ENCODE peak calls at places on chromosomes 11 and 22, in seven cellular contexts. P, N, Z, Y, D, O and I are unnamed samples.

GRCh38 chr11:34104680-34105078 is 750 bp upstream of the NAT10 start:
- DNase-seq in N (no peak), O (no peak), Z (no peak), Y (no peak), D (no peak), P (no peak), I (no peak)

GRCh38 chr22:45548991-45549736 is 46.5 kb downstream of the FBLN1 start:
- DNase-seq in N (no peak), O (no peak), D (peak), Z (peak), Y (peak), P (peak), I (no peak)

GRCh38 chr11:75271730-75272129 is 31.2 kb downstream of the TPBGL start:
- DNase-seq in D (no peak), P (no peak), Y (no peak), O (peak), Z (no peak), N (no peak), I (no peak)

GRCh38 chr11:10993640-10994039 is 135.8 kb upstream of the ZBED5 start:
- DNase-seq in O (no peak), D (no peak), Z (no peak), P (no peak), Y (no peak), N (no peak), I (no peak)

GRCh38 chr11:14625804-14626203 is 17.8 kb upstream of the PDE3B start:
- DNase-seq in Z (no peak), O (no peak), D (no peak), P (no peak), Y (no peak), N (no peak), I (no peak)

GRCh38 chr11:72773291-72773690 is 20.6 kb downstream of the STARD10 start:
- DNase-seq in D (peak), O (no peak), N (no peak), Y (no peak), Z (no peak), P (peak), I (peak)

GRCh38 chr11:71434576-71435130 is 13.5 kb downstream of the DHCR7 start:
- DNase-seq in O (no peak), Y (no peak), N (no peak), P (no peak), Z (no peak), D (no peak), I (no peak)

GRCh38 chr22:17779286-17780115 is 5.2 kb upstream of the BID start:
- DNase-seq in O (peak), P (no peak), N (no peak), D (no peak), Y (no peak), Z (no peak), I (no peak)

GRCh38 chr11:94593030-94593429 is 25.9 kb downstream of the PIWIL4 start:
- DNase-seq in O (no peak), N (no peak), D (no peak), Z (no peak), Y (no peak), P (peak), I (no peak)

GRCh38 chr22:19106886-19107729 is 15.1 kb downstream of the DGCR2 start:
- DNase-seq in Y (no peak), P (no peak), Z (no peak), O (no peak), D (no peak), N (no peak), I (no peak)

GRCh38 chr11:12402691-12403120 is 25.3 kb downstream of the PARVA start:
- DNase-seq in P (no peak), O (no peak), N (no peak), D (peak), Y (no peak), Z (no peak), I (no peak)

GRCh38 chr22:36775589-36775965 is 342 bp downstream of the IFT27 start:
- DNase-seq in O (peak), N (peak), P (peak), Z (no peak), Y (peak), D (peak), I (no peak)

GRCh38 chr11:71247551-71248250 is 4.7 kb downstream of the SHANK2 start:
- DNase-seq in O (peak), D (no peak), P (no peak), Y (no peak), N (no peak), Z (no peak), I (no peak)

GRCh38 chr11:83097671-83098070 is 26.0 kb upstream of the RAB30 start:
- DNase-seq in O (no peak), N (no peak), Z (no peak), Y (no peak), D (peak), P (peak), I (no peak)

GRCh38 chr22:21621891-21622623 is 7.8 kb downstream of the YDJC start:
- DNase-seq in P (no peak), Z (no peak), D (no peak), N (peak), Y (no peak), O (no peak), I (no peak)

DNA sequence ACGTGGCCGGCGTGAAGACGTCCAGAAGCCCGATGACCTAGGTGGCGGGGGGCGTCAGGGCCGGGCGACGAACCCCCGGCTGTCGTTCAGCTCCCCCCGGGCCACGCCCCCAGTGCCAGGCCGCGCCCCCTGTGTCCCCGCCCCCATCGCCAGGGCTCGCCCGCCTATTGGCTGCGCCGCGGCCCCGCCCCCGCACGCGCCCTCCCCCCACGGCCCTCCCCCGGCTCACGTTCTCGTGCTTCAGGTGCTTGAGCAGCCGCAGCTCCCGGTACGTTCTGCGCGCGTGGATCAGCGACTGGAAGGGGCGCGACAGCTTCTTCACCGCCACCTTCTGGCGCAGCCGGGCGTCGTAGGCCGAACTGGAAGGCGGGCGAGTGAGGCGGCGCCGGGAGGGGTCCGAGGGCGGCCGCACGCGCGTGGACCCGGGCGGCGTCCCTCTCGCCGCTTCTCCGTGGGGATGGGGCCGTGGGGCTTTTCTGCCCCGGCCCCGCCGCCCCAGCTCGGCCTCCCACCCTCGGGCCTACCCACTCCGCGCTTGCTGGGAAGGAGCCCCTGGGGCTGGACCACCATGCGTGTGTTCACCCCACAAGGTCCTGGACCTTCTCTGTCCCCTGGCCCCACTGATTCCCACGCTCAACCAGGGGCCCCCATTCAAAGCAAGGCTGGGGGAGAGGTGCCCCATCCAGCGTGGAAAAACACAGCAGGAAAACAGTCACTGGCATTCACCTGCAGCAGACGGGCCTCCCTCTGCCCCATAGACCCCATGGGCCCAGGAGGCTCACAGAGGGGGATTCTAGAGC is 2.4 kb downstream of the MAPK11 start:
- DNase-seq in P (peak), Z (no peak), N (peak), Y (peak), O (no peak), D (peak), I (no peak)
- H3K4me3 ChIP-seq in P (peak), Z (peak), N (peak), Y (no peak), O (no peak), D (peak), I (peak)

DNA sequence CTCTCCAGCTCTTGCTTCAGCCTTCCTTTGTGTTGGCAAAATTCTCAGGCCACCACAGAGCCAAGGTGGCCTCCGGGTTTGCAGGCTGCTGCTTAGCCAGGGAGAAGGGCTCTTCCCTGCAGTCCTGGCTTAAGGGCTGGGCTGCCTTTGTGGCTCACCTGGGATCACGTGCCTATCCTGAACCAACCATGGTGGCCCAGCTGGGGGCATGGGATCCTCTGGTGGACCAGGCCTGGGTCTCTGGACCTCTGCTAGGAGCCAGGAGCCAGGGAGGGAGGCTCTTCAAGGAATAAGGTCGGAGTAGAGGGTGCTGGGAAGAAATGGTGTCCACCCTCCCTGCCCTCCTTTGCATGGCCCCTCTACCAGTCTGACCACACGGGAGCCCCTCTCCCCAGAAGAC is 43.9 kb downstream of the CACNA1I start:
- DNase-seq in P (no peak), O (peak), Z (no peak), Y (no peak), D (no peak), N (no peak), I (no peak)
- TF ChIP-seq CTCF in P (no peak), O (no peak), Z (no peak), Y (no peak), D (no peak), N (no peak), I (no peak)

GRCh38 chr11:1389103-1389931 is 417 bp upstream of the BRSK2 start:
- DNase-seq in Z (peak), D (peak), N (peak), P (peak), O (peak), Y (peak), I (peak)

GRCh38 chr11:1387521-1387920 is 2.2 kb upstream of the BRSK2 start:
- DNase-seq in N (peak), O (peak), P (no peak), D (no peak), Z (no peak), Y (no peak), I (no peak)

GRCh38 chr11:1389932-1390587 is at the start of gene BRSK2:
- DNase-seq in D (no peak), N (no peak), P (no peak), O (no peak), Z (no peak), Y (no peak), I (no peak)

GRCh38 chr11:1388763-1389102 is 1.0 kb upstream of the BRSK2 start:
- DNase-seq in Y (peak), D (no peak), P (no peak), N (no peak), Z (no peak), O (no peak), I (no peak)

GRCh38 chr11:1387961-1388762 is 1.6 kb upstream of the BRSK2 start:
- DNase-seq in D (no peak), N (peak), P (no peak), Z (no peak), Y (peak), O (no peak), I (no peak)
- H3K4me3 ChIP-seq in D (no peak), N (no peak), P (peak), Z (no peak), Y (no peak), O (no peak), I (peak)

DNA sequence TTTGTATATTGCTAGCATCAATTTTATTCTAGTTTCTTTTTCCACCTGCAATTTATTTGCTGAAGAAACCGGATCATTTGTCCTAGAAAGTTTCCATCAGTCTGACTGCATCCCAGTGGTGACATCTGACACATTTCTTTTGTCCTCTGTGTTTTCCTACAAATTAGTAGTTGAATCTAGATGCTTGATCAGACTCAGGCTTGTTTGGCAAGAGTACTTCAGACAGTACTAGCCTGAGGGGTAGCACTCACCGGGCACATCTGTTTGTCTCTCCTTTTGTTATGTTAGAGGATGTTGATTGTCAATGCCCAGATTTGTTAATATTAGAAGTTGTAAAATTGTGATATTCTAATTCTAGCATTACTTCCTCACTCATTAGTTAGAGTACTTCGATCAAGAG is 204.8 kb downstream of the SWAP70 start:
- DNase-seq in N (no peak), D (no peak), Z (no peak), P (no peak), O (no peak), Y (no peak), I (no peak)
- TF ChIP-seq CTCF in N (no peak), D (no peak), Z (no peak), P (no peak), O (no peak), Y (no peak), I (no peak)

DNA sequence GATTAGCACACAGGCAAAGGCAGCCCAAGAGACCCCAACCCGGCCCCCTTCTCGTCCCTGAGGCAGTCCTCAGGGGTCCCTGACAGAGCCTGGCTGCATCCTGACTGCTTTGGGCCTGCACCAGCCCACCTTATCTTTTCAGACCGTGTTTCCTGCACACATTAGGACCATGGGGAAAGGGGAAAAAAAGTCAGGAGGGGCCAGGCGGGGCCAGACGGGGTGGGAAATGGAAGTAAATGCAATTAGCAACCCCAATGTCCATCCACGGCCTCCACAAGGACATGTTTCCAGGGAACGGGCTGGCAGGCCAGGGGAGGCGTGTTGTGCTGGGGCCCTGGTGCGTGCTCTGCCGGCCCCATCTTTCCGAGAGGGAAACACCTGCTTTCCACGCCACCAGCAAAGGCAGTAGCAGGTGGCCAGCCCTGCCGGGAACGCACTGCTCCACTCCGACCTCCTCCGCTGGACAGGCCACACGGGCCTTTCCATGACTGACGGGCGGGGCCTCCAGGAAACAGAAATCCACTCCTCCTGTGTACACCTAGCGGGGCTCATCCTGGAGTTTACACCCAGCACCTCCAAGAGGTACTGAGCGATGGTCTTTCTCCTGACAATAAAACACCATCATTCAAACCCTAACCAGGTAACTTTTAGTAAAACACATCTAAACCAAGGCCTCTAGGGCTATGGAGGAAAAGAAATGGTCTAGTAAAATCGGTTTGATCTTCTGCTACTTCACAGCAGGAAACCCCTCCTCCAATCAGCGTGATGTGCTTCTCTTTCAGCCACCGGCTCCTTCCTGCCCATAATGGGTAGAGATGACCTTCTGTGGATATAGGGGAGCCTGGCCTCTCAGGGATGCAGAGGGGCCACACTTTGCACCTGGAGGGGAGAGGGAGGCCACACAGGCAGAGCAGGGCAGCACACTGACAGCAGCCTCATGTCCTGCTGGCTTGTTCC is 7.2 kb downstream of the EHD1 start:
- DNase-seq in D (no peak), Z (no peak), O (peak), Y (no peak), N (no peak), P (no peak), I (no peak)
- H3K4me3 ChIP-seq in D (no peak), Z (no peak), O (peak), Y (no peak), N (peak), P (no peak), I (peak)

GRCh38 chr11:19430346-19431058 is 189.8 kb upstream of the E2F8 start:
- DNase-seq in Z (no peak), Y (no peak), N (no peak), D (peak), O (no peak), P (no peak), I (no peak)

GRCh38 chr11:19426022-19426718 is 185.4 kb upstream of the E2F8 start:
- DNase-seq in O (no peak), P (no peak), N (no peak), D (no peak), Z (no peak), Y (no peak), I (no peak)

GRCh38 chr11:19429108-19429760 is 188.5 kb upstream of the E2F8 start:
- DNase-seq in Z (no peak), P (no peak), Y (no peak), O (no peak), D (no peak), N (no peak), I (no peak)

GRCh38 chr11:19426719-19427066 is 185.9 kb upstream of the E2F8 start:
- DNase-seq in O (no peak), D (no peak), Z (no peak), Y (no peak), P (no peak), N (no peak), I (no peak)

GRCh38 chr11:19428206-19429001 is 187.7 kb upstream of the E2F8 start:
- DNase-seq in N (no peak), Y (no peak), P (peak), Z (no peak), D (no peak), O (no peak), I (no peak)
- TF ChIP-seq CTCF in N (no peak), Y (no peak), P (no peak), Z (no peak), D (peak), O (no peak), I (no peak)

DNA sequence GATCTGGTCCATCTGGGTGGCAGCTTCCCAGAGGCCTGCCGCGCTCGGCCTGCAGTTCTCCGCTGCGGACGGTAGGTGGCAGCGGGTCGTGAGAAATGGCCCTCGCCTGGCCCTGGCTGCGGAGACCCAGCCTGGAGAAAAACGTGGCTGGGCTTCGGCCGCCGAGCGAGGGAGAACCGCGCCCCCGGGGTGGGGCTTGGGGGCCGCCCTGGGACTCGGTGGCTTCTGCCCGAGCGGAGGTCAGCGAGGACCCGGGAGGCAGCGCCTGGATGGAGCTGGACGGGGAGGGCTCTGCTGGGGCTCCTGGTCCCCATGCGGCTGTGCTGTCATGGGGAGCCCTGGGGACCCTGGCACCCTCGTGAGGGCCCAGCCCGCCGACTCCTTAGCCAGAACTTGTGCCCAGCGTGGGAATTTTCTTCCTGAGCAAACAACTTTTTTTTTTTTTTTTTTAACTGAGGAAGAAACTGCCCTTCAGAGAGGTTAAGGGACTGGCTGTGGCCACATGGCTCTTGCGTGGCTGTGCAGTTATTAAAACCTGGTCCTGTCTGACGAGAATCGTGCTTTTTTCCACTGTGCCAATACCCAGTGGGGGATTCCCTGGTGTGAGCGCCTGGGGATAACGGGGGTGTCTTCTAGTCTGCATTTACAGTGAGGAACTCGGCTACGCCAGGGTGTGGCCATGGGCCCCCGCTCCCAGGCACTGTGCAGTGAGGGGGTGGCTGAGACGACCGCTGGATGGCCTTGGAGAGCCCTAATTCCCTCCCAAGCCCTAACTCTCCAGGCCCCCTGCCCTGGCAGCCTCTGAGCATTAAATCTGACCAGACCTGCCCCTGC is 535.6 kb downstream of the INSC start:
- DNase-seq in D (peak), Z (peak), P (peak), Y (peak), N (peak), O (peak), I (peak)
- H3K4me3 ChIP-seq in D (peak), Z (peak), P (peak), Y (no peak), N (peak), O (peak), I (peak)

GRCh38 chr11:64317961-64318693 is at the start of gene PRDX5:
- DNase-seq in D (peak), N (peak), Z (peak), O (peak), P (peak), Y (peak), I (peak)
- TF ChIP-seq CTCF in D (peak), N (peak), Z (peak), O (peak), P (peak), Y (peak), I (peak)

GRCh38 chr11:57483570-57483934 is 23.2 kb downstream of the RTN4RL2 start:
- DNase-seq in D (no peak), N (no peak), Z (no peak), O (no peak), P (no peak), Y (no peak), I (no peak)
- H3K4me3 ChIP-seq in D (no peak), N (no peak), Z (no peak), O (no peak), P (no peak), Y (no peak), I (no peak)

GRCh38 chr22:30857103-30857502 is 111.5 kb downstream of the MORC2 start:
- DNase-seq in P (no peak), D (no peak), Y (no peak), N (no peak), O (peak), Z (no peak), I (no peak)
- TF ChIP-seq CTCF in P (no peak), D (no peak), Y (no peak), N (no peak), O (no peak), Z (no peak), I (no peak)